ENCODE peak calls at places on chromosomes 16 and 17, in five cellular contexts. V, A, Q, R and B are unnamed samples.

GRCh38 chr17:32253117-32253611 is 12.5 kb upstream of the RHBDL3 start:
- DNase-seq in R (peak), Q (peak), A (peak), V (peak), B (peak)

GRCh38 chr17:66354981-66355380 is 52.6 kb downstream of the PRKCA start:
- DNase-seq in A (peak), V (no peak), R (peak), Q (no peak), B (no peak)

GRCh38 chr17:31391496-31391949 is at the start of gene RAB11FIP4:
- DNase-seq in R (peak), A (no peak), V (peak), Q (no peak), B (no peak)

GRCh38 chr16:54402270-54402669 is 115.7 kb upstream of the IRX3 start:
- DNase-seq in A (no peak), V (no peak), Q (peak), R (no peak), B (no peak)

GRCh38 chr17:39271546-39271945 is 45.8 kb upstream of the STAC2 start:
- DNase-seq in A (peak), Q (no peak), R (peak), V (no peak), B (no peak)

GRCh38 chr16:54930034-54930938 is at the start of gene IRX5:
- DNase-seq in R (peak), V (peak), Q (peak), A (peak), B (peak)

GRCh38 chr17:38590988-38591758 is 14.6 kb downstream of the SRCIN1 start:
- DNase-seq in R (no peak), Q (no peak), A (no peak), V (no peak), B (no peak)

GRCh38 chr17:30344283-30345088 is 10.6 kb upstream of the TMIGD1 start:
- DNase-seq in Q (peak), V (no peak), A (peak), R (peak), B (no peak)

GRCh38 chr17:80063815-80064585 is 27.6 kb downstream of the CCDC40 start:
- DNase-seq in V (no peak), R (peak), A (peak), Q (no peak), B (no peak)

GRCh38 chr17:58755577-58756245 is at the start of gene PPM1E:
- DNase-seq in V (peak), Q (peak), A (peak), R (peak), B (peak)

GRCh38 chr17:81854974-81855774 is 5.2 kb downstream of the P4HB start:
- DNase-seq in R (no peak), V (no peak), Q (no peak), A (no peak), B (no peak)
- TF ChIP-seq CTCF in R (no peak), V (no peak), Q (peak), A (peak), B (no peak)

DNA sequence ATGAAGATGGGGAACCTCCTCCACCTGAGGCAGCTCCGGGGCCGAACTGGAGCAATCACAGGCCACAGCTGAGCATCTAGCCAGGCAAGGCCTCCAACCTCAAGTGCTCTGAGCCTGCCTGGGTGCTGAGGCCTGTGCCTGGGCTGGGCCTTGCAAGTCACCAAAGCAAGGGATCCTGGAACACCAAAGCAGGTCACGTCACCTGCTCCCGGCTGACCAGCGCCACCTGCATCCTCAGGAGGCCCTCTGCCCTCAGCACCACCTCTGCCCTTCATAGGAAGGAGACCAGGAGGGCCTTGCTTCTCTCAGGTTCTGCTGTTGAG is 68.0 kb downstream of the SMPD3 start:
- DNase-seq in Q (no peak), R (no peak), A (no peak), V (no peak), B (no peak)
- TF ChIP-seq CTCF in Q (no peak), R (no peak), A (no peak), V (no peak), B (no peak)

GRCh38 chr16:28924399-28924761 is 658 bp downstream of the RABEP2 start:
- DNase-seq in A (no peak), Q (no peak), V (no peak), R (no peak), B (no peak)
- TF ChIP-seq CTCF in A (no peak), Q (no peak), V (no peak), R (no peak), B (no peak)

GRCh38 chr16:10947211-10947787 is 2.9 kb downstream of the CLEC16A start:
- DNase-seq in V (no peak), R (no peak), Q (no peak), A (no peak), B (no peak)

GRCh38 chr16:10945065-10945787 is 862 bp downstream of the CLEC16A start:
- DNase-seq in Q (no peak), R (no peak), V (no peak), A (no peak), B (no peak)

GRCh38 chr16:10942352-10943297 is at the start of gene DEXI:
- DNase-seq in Q (peak), A (peak), V (peak), R (peak), B (peak)

GRCh38 chr16:10946308-10946707 is 1.9 kb downstream of the CLEC16A start:
- DNase-seq in V (no peak), Q (no peak), R (no peak), A (no peak), B (no peak)

DNA sequence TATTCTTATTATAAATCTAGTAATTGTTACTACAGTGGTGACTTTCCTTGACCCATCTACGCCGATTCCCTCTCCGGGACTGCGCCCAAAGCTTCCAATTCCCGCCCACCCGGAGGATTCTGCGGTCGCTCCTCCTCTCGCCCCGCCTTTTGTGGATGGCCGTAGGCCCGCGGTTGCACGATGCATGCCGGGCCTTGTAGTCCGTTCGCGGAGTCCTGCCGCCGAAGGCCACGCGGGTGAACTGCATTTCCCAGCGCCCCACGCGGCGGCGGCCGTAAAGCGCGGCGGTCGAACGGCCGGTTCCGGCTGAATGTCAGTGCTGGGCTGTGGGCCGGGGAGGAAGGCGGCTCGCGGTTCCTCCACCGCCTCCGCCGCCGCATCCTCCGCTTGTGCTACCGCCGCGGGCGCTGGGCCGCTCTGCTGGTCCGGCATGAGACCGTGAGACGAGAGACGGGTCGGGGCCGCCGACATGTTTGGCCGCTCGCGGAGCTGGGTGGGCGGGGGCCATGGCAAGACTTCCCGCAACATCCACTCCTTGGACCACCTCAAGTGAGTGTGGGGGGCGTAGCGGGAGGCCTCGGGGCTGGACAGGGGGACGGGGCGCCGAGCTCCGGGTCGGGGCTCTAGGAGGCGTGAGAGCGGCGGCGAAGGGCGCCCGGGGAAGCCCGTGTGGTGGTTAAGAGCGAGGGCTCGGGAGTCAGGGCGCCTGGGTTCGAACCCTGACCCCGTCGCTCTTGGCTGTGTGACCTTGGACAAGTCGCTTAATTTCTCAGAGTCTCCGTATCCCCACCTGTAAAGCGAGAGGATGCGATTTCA is at the start of gene CLEC16A:
- DNase-seq in V (peak), A (peak), Q (peak), R (peak), B (peak)
- TF ChIP-seq CTCF in V (no peak), A (no peak), Q (no peak), R (no peak), B (no peak)

GRCh38 chr16:66549284-66550131 is at the start of gene TK2:
- DNase-seq in R (peak), V (peak), Q (peak), A (peak), B (peak)
- TF ChIP-seq CTCF in R (peak), V (peak), Q (peak), A (peak), B (no peak)

GRCh38 chr16:82169861-82170845 is at the start of gene MPHOSPH6:
- DNase-seq in R (peak), Q (peak), A (peak), V (peak), B (peak)
- TF ChIP-seq CTCF in R (no peak), Q (peak), A (no peak), V (no peak), B (no peak)

GRCh38 chr16:50781043-50781442 is 39.2 kb downstream of the CYLD start:
- DNase-seq in Q (no peak), A (peak), R (no peak), V (no peak), B (peak)
- TF ChIP-seq CTCF in Q (no peak), A (peak), R (peak), V (no peak), B (peak)